ENCODE peak calls at places on chromosomes 4 and X, in eight cellular contexts. D, Z, V, C, G, Q, Y and A are unnamed samples.

GRCh38 chr4:67886281-67886680 is 2.5 kb upstream of the TMPRSS11D start:
- DNase-seq in D (no peak), Z (no peak), V (no peak), C (no peak), G (no peak), Q (no peak), Y (no peak), A (no peak)

GRCh38 chrX:51395807-51396728 is 63.4 kb downstream of the NUDT10 start:
- DNase-seq in D (peak), Z (no peak), V (peak), C (no peak), G (no peak), Q (peak), Y (no peak), A (no peak)

GRCh38 chr4:95290702-95291101 is 258.1 kb downstream of the UNC5C start:
- DNase-seq in D (no peak), Z (no peak), V (no peak), C (no peak), G (no peak), Q (no peak), Y (no peak), A (no peak)

GRCh38 chr4:108933046-108933445 is 170.2 kb upstream of the ETNPPL start:
- DNase-seq in D (no peak), Z (no peak), V (no peak), C (no peak), G (no peak), Q (no peak), Y (no peak), A (no peak)

GRCh38 chr4:149113804-149114430 is 671.7 kb upstream of the NR3C2 start:
- DNase-seq in D (no peak), Z (no peak), V (no peak), C (no peak), G (no peak), Q (no peak), Y (no peak), A (no peak)

GRCh38 chrX:41118156-41118555 is 32.9 kb downstream of the USP9X start:
- DNase-seq in D (peak), Z (no peak), V (no peak), C (no peak), G (no peak), Q (no peak), Y (no peak), A (no peak)

GRCh38 chrX:39167791-39168190 is 366.5 kb downstream of the MID1IP1 start:
- DNase-seq in D (peak), Z (no peak), V (no peak), C (no peak), G (no peak), Q (no peak), Y (no peak), A (no peak)

GRCh38 chr4:39020130-39020529 is 12.1 kb downstream of the TMEM156 start:
- DNase-seq in D (no peak), Z (no peak), V (no peak), C (no peak), G (no peak), Q (no peak), Y (no peak), A (no peak)

GRCh38 chr4:127708985-127709384 is 21.2 kb upstream of the SLC25A31 start:
- DNase-seq in D (no peak), Z (no peak), V (peak), C (no peak), G (no peak), Q (no peak), Y (no peak), A (no peak)

GRCh38 chr4:19486400-19486799 is 765.3 kb upstream of the SLIT2 start:
- DNase-seq in D (no peak), Z (no peak), V (no peak), C (no peak), G (no peak), Q (no peak), Y (no peak), A (no peak)

GRCh38 chr4:104915864-104916263 is 230.8 kb upstream of the TET2 start:
- DNase-seq in D (no peak), Z (no peak), V (no peak), C (no peak), G (no peak), Q (no peak), Y (no peak), A (no peak)

GRCh38 chr4:55321707-55322264 is 24.3 kb upstream of the SRD5A3 start:
- DNase-seq in D (peak), Z (no peak), V (peak), C (peak), G (peak), Q (peak), Y (no peak), A (no peak)

GRCh38 chrX:153771686-153772607 is 7.9 kb downstream of the PLXNB3 start:
- DNase-seq in D (peak), Z (no peak), V (no peak), C (no peak), G (no peak), Q (peak), Y (no peak), A (no peak)

GRCh38 chr4:101071241-101071640 is 276.1 kb downstream of the PPP3CA start:
- DNase-seq in D (no peak), Z (no peak), V (no peak), C (no peak), G (no peak), Q (no peak), Y (no peak), A (no peak)

GRCh38 chr4:177595413-177595812 is 153.2 kb upstream of the AGA start:
- DNase-seq in D (no peak), Z (no peak), V (no peak), C (no peak), G (no peak), Q (no peak), Y (no peak), A (no peak)

GRCh38 chr4:18422685-18423084 is 401.1 kb upstream of the LCORL start:
- DNase-seq in D (no peak), Z (no peak), V (no peak), C (no peak), G (no peak), Q (no peak), Y (no peak), A (no peak)

GRCh38 chr4:190020790-190021717 is 6.0 kb downstream of the FRG2 start:
- DNase-seq in D (no peak), Z (no peak), V (no peak), C (peak), G (no peak), Q (peak), Y (no peak), A (no peak)

GRCh38 chr4:168585168-168586091 is 88.6 kb downstream of the PALLD start:
- DNase-seq in D (peak), Z (no peak), V (peak), C (peak), G (peak), Q (no peak), Y (no peak), A (no peak)

GRCh38 chrX:121958886-121959285 is 911.5 kb downstream of the GLUD2 start:
- DNase-seq in D (peak), Z (no peak), V (no peak), C (no peak), G (no peak), Q (no peak), Y (no peak), A (no peak)

GRCh38 chrX:45774961-45775360 is 574.3 kb upstream of the DIPK2B start:
- DNase-seq in D (no peak), Z (no peak), V (no peak), C (no peak), G (no peak), Q (no peak), Y (no peak), A (no peak)

GRCh38 chrX:123590842-123591491 is 141.9 kb downstream of the THOC2 start:
- DNase-seq in D (peak), Z (no peak), V (no peak), C (no peak), G (no peak), Q (no peak), Y (no peak), A (no peak)

GRCh38 chr4:81754169-81754568 is 282.5 kb upstream of the RASGEF1B start:
- DNase-seq in D (no peak), Z (no peak), V (peak), C (no peak), G (no peak), Q (no peak), Y (no peak), A (peak)

GRCh38 chr4:38710053-38710452 is 46.1 kb downstream of the KLF3 start:
- DNase-seq in D (peak), Z (no peak), V (no peak), C (no peak), G (no peak), Q (no peak), Y (no peak), A (no peak)

GRCh38 chr4:123986268-123986798 is 589.7 kb downstream of the SPRY1 start:
- DNase-seq in D (no peak), Z (no peak), V (no peak), C (no peak), G (no peak), Q (no peak), Y (no peak), A (no peak)

GRCh38 chrX:3712080-3712869 is 1.2 kb downstream of the PRKX start:
- DNase-seq in D (peak), Z (no peak), V (peak), C (no peak), G (no peak), Q (peak), Y (no peak), A (no peak)

GRCh38 chrX:63657821-63658220 is 127.2 kb downstream of the ARHGEF9 start:
- DNase-seq in D (no peak), Z (no peak), V (peak), C (no peak), G (no peak), Q (no peak), Y (no peak), A (no peak)

GRCh38 chr4:3766207-3766790 is at the start of gene ADRA2C:
- DNase-seq in D (no peak), Z (no peak), V (no peak), C (peak), G (no peak), Q (no peak), Y (no peak), A (no peak)

GRCh38 chrX:77564824-77565223 is 117.6 kb downstream of the FGF16 start:
- DNase-seq in D (no peak), Z (no peak), V (no peak), C (no peak), G (no peak), Q (no peak), Y (no peak), A (no peak)

GRCh38 chrX:104913348-104913747 is 307.1 kb downstream of the TEX13A start:
- DNase-seq in D (no peak), Z (no peak), V (peak), C (no peak), G (peak), Q (no peak), Y (no peak), A (no peak)